ENCODE peak calls at places on chromosomes 7 and 10, in four cellular contexts. Q is sigmoid colon, M is gastrocnemius medialis, S is MM.1S. Y is an unnamed sample.
A peak's percentile ranks its signal among the peaks of the same experiment; 100 is the strongest.

GRCh38 chr7:25360471-25360870 is 132.2 kb upstream of the NPVF start:
- DNase-seq in Q (no peak), M (no peak), S (no peak), Y (no peak)

GRCh38 chr10:58440484-58440883 is 55.3 kb downstream of the TFAM start:
- DNase-seq in Q (no peak), M (no peak), S (no peak), Y (no peak)

GRCh38 chr7:134548877-134549276 is at the start of gene AKR1B15:
- DNase-seq in Q (no peak), M (peak; percentile 81), S (no peak), Y (peak; percentile 47)

GRCh38 chr10:46520941-46521340 is 35.5 kb downstream of the GPRIN2 start:
- DNase-seq in Q (peak; percentile 65), M (no peak), S (no peak), Y (no peak)

GRCh38 chr10:71326464-71326881 is 7.4 kb downstream of the SLC29A3 start:
- DNase-seq in Q (no peak), M (peak; percentile 25), S (no peak), Y (no peak)

GRCh38 chr7:135672560-135673359 is 10.4 kb downstream of the STMP1 start:
- DNase-seq in Q (no peak), M (no peak), S (peak; percentile 43), Y (no peak)

GRCh38 chr10:85609509-85609908 is 757.1 kb downstream of the GRID1 start:
- DNase-seq in Q (no peak), M (no peak), S (no peak), Y (no peak)

GRCh38 chr10:114537791-114538543 is 120.1 kb downstream of the ABLIM1 start:
- DNase-seq in Q (no peak), M (no peak), S (no peak), Y (no peak)

GRCh38 chr7:73582664-73583202 is 4.4 kb upstream of the TBL2 start:
- DNase-seq in Q (no peak), M (no peak), S (no peak), Y (no peak)

GRCh38 chr10:132180736-132181135 is 6.0 kb upstream of the DPYSL4 start:
- DNase-seq in Q (no peak), M (no peak), S (no peak), Y (no peak)

GRCh38 chr7:116395125-116395791 is 104.3 kb upstream of the CAV2 start:
- DNase-seq in Q (no peak), M (no peak), S (no peak), Y (no peak)

GRCh38 chr7:132081686-132082085 is 494.6 kb downstream of the PLXNA4 start:
- DNase-seq in Q (peak; percentile 34), M (no peak), S (no peak), Y (no peak)

GRCh38 chr7:132080967-132081668 is 495.2 kb downstream of the PLXNA4 start:
- DNase-seq in Q (peak; percentile 80), M (no peak), S (no peak), Y (peak; percentile 60)

GRCh38 chr7:132080467-132080866 is 495.8 kb downstream of the PLXNA4 start:
- DNase-seq in Q (no peak), M (no peak), S (no peak), Y (no peak)

GRCh38 chr7:132084776-132085388 is 491.4 kb downstream of the PLXNA4 start:
- DNase-seq in Q (peak; percentile 4), M (no peak), S (no peak), Y (no peak)

GRCh38 chr7:132083126-132084123 is 492.8 kb downstream of the PLXNA4 start:
- DNase-seq in Q (no peak), M (no peak), S (no peak), Y (no peak)
- H3K4me3 ChIP-seq in Q (no peak overlapping the region), M (no peak overlapping the region), S (no peak overlapping the region), Y (no peak overlapping the region)

DNA sequence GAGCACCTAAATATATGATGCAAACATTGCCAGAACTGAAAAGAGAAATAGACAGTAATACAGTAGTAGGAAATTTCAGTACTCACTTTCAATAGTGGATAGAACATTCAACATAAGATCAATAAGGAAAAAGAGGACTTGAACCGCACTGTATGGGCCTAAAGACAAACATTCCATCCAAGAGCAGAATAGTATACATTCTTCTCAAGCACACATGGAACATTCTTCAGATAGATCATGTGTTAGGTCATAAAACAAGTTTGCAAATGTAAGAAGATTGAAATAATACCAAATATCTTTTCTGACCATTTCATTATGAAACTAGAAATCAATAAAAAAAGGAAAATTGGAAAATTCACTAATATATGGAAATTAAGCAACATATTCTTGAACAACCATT is 185.4 kb upstream of the FOXP2 start:
- DNase-seq in Q (no peak), M (no peak), S (no peak), Y (no peak)
- TF ChIP-seq CTCF in Q (no peak), M (no peak), S (no peak), Y (no peak)

DNA sequence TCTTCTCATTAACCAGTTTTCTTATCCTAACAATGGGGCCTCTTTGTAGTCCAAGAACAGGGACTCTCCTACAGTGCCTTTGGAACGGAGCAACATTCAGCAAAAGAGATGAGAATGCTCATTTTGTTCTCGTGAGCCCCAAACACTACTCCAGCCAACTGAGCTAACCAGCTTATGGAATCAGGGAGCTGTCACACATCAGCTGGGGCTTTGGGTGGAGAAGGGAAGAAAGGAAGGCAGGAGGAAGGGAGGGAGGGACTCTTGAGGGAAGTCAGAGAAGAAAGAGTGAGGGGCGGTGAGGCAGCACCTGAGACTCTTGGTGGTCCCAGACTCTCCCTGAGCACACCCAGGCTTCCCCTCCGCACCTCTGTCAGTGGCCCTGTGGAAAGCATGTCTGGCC is 123.1 kb downstream of the CLEC2L start:
- DNase-seq in Q (no peak), M (no peak), S (no peak), Y (no peak)
- H3K27ac ChIP-seq in Q (no peak overlapping the region), M (peak overlapping the region; percentile 72), S (no peak overlapping the region), Y (peak overlapping the region; percentile 61)

DNA sequence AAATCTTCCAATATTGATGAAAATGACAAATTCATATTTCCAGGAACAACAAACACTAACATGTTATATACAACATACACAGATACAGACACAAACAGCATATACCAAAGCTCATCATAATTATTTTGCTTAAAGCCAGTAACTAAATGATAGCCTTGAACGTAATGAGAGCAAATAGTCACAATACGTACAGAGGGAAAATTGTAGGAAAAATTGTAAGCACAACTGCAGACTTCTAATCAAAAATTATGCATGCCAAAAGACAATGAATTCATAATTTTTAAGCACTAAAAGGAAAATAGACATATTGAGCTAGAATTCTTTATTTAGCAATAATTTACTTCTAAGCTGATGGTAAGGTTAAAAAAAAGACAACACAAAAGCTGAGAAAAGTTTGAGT is 1466.9 kb upstream of the CELF2 start:
- DNase-seq in Q (no peak), M (no peak), S (no peak), Y (no peak)
- H3K4me3 ChIP-seq in Q (no peak overlapping the region), M (no peak overlapping the region), S (no peak overlapping the region), Y (no peak overlapping the region)

GRCh38 chr10:124705817-124706461 is 38.2 kb downstream of the FAM53B start:
- DNase-seq in Q (no peak), M (no peak), S (no peak), Y (no peak)
- TF ChIP-seq CTCF in Q (no peak), M (peak; percentile 40), S (no peak), Y (peak; percentile 20)

GRCh38 chr7:12067156-12067831 is 143.8 kb upstream of the TMEM106B start:
- DNase-seq in Q (peak; percentile 61), M (no peak), S (peak; percentile 48), Y (peak; percentile 52)
- H3K27ac ChIP-seq in Q (no peak overlapping the region), M (no peak overlapping the region), S (no peak overlapping the region), Y (no peak overlapping the region)

Y was measured in tibial nerve.